ENCODE peak calls at places on chromosomes 16 and 17, in ten cellular contexts. One of them, this sample, is unnamed.

GRCh38 chr17:42233148-42233547 is 38.9 kb upstream of the GHDC start:
- DNase-seq in A549: no peak
- DNase-seq in transverse colon: no peak
- DNase-seq in heart right ventricle: no peak
- DNase-seq in AG04450: peak; percentile 21
- DNase-seq in ovary: no peak
- DNase-seq in ascending aorta: no peak
- DNase-seq in cardiac muscle cell: peak; percentile 70
- DNase-seq in left ventricle myocardium inferior: no peak
- DNase-seq in heart left ventricle: no peak
- DNase-seq in this sample: no peak

GRCh38 chr16:3879258-3879886 is 1.1 kb downstream of the CREBBP start:
- DNase-seq in cardiac muscle cell: no peak
- DNase-seq in AG04450: no peak
- DNase-seq in heart right ventricle: peak; percentile 28
- DNase-seq in left ventricle myocardium inferior: peak; percentile 36
- DNase-seq in heart left ventricle: peak; percentile 72
- DNase-seq in ascending aorta: no peak
- DNase-seq in A549: no peak
- DNase-seq in transverse colon: peak; percentile 25
- DNase-seq in ovary: no peak
- DNase-seq in this sample: peak; percentile 44

GRCh38 chr16:12062343-12063003 is 85.9 kb downstream of the SNX29 start:
- DNase-seq in heart left ventricle: peak; percentile 71
- DNase-seq in left ventricle myocardium inferior: peak; percentile 75
- DNase-seq in cardiac muscle cell: peak; percentile 88
- DNase-seq in heart right ventricle: peak; percentile 58
- DNase-seq in ovary: peak; percentile 63
- DNase-seq in AG04450: peak; percentile 43
- DNase-seq in A549: no peak
- DNase-seq in transverse colon: peak; percentile 65
- DNase-seq in ascending aorta: peak; percentile 89
- DNase-seq in this sample: peak; percentile 92

GRCh38 chr17:17231621-17232302 is 5.2 kb downstream of the FLCN start:
- DNase-seq in heart right ventricle: no peak
- DNase-seq in cardiac muscle cell: no peak
- DNase-seq in A549: no peak
- DNase-seq in transverse colon: peak; percentile 29
- DNase-seq in left ventricle myocardium inferior: no peak
- DNase-seq in AG04450: no peak
- DNase-seq in ovary: no peak
- DNase-seq in ascending aorta: no peak
- DNase-seq in heart left ventricle: no peak
- DNase-seq in this sample: no peak

GRCh38 chr17:21194210-21194609 is 19.8 kb downstream of the TMEM11 start:
- DNase-seq in left ventricle myocardium inferior: no peak
- DNase-seq in transverse colon: no peak
- DNase-seq in cardiac muscle cell: peak; percentile 17
- DNase-seq in heart left ventricle: no peak
- DNase-seq in ascending aorta: no peak
- DNase-seq in A549: no peak
- DNase-seq in heart right ventricle: peak; percentile 18
- DNase-seq in AG04450: no peak
- DNase-seq in ovary: no peak
- DNase-seq in this sample: no peak

GRCh38 chr16:6211644-6212043 is 1114.0 kb upstream of the EEF2KMT start:
- DNase-seq in cardiac muscle cell: no peak
- DNase-seq in ascending aorta: no peak
- DNase-seq in AG04450: no peak
- DNase-seq in heart left ventricle: no peak
- DNase-seq in A549: no peak
- DNase-seq in transverse colon: no peak
- DNase-seq in heart right ventricle: no peak
- DNase-seq in ovary: no peak
- DNase-seq in left ventricle myocardium inferior: no peak
- DNase-seq in this sample: no peak

GRCh38 chr16:22262460-22262859 is 34.7 kb upstream of the POLR3E start:
- DNase-seq in transverse colon: no peak
- DNase-seq in cardiac muscle cell: no peak
- DNase-seq in ovary: no peak
- DNase-seq in A549: no peak
- DNase-seq in left ventricle myocardium inferior: no peak
- DNase-seq in ascending aorta: no peak
- DNase-seq in heart right ventricle: no peak
- DNase-seq in heart left ventricle: no peak
- DNase-seq in AG04450: no peak
- DNase-seq in this sample: no peak

GRCh38 chr17:80930335-80931040 is 61.2 kb upstream of the CHMP6 start:
- DNase-seq in heart right ventricle: no peak
- DNase-seq in left ventricle myocardium inferior: no peak
- DNase-seq in cardiac muscle cell: no peak
- DNase-seq in ascending aorta: no peak
- DNase-seq in transverse colon: no peak
- DNase-seq in ovary: no peak
- DNase-seq in AG04450: no peak
- DNase-seq in heart left ventricle: no peak
- DNase-seq in A549: no peak
- DNase-seq in this sample: no peak

GRCh38 chr17:12519956-12520594 is 145.6 kb upstream of the MYOCD start:
- DNase-seq in AG04450: no peak
- DNase-seq in cardiac muscle cell: no peak
- DNase-seq in heart right ventricle: no peak
- DNase-seq in A549: peak; percentile 25
- DNase-seq in heart left ventricle: no peak
- DNase-seq in ascending aorta: no peak
- DNase-seq in transverse colon: no peak
- DNase-seq in left ventricle myocardium inferior: no peak
- DNase-seq in ovary: no peak
- DNase-seq in this sample: no peak

GRCh38 chr17:15273141-15273793 is 8.1 kb upstream of the PMP22 start:
- DNase-seq in cardiac muscle cell: peak; percentile 85
- DNase-seq in A549: peak; percentile 89
- DNase-seq in left ventricle myocardium inferior: no peak
- DNase-seq in AG04450: peak; percentile 90
- DNase-seq in ovary: no peak
- DNase-seq in heart left ventricle: no peak
- DNase-seq in transverse colon: no peak
- DNase-seq in heart right ventricle: no peak
- DNase-seq in ascending aorta: no peak
- DNase-seq in this sample: no peak

GRCh38 chr17:62109378-62109902 is 44.4 kb upstream of the MED13 start:
- DNase-seq in AG04450: peak; percentile 10
- DNase-seq in heart right ventricle: peak; percentile 4
- DNase-seq in left ventricle myocardium inferior: no peak
- DNase-seq in A549: peak; percentile 92
- DNase-seq in heart left ventricle: no peak
- DNase-seq in ascending aorta: no peak
- DNase-seq in transverse colon: peak; percentile 78
- DNase-seq in ovary: no peak
- DNase-seq in cardiac muscle cell: peak; percentile 65
- DNase-seq in this sample: no peak
- TF ChIP-seq CTCF in AG04450: peak; percentile 62
- TF ChIP-seq CTCF in heart right ventricle: peak; percentile 50
- TF ChIP-seq CTCF in left ventricle myocardium inferior: peak; percentile 30
- TF ChIP-seq CTCF in A549: peak; percentile 99
- TF ChIP-seq CTCF in heart left ventricle: peak; percentile 8
- TF ChIP-seq CTCF in ascending aorta: peak; percentile 35
- TF ChIP-seq CTCF in transverse colon: peak; percentile 75
- TF ChIP-seq CTCF in ovary: no peak
- TF ChIP-seq CTCF in cardiac muscle cell: peak; percentile 62
- TF ChIP-seq CTCF in this sample: no peak

GRCh38 chr16:85395913-85396878 is 216.9 kb upstream of the GSE1 start:
- DNase-seq in ascending aorta: no peak
- DNase-seq in heart right ventricle: no peak
- DNase-seq in AG04450: no peak
- DNase-seq in cardiac muscle cell: peak; percentile 48
- DNase-seq in left ventricle myocardium inferior: peak; percentile 23
- DNase-seq in ovary: no peak
- DNase-seq in A549: no peak
- DNase-seq in heart left ventricle: peak; percentile 80
- DNase-seq in transverse colon: no peak
- DNase-seq in this sample: no peak
- H3K27ac ChIP-seq in ascending aorta: peak overlapping the region; percentile 82
- H3K27ac ChIP-seq in heart right ventricle: peak overlapping the region; percentile 65
- H3K27ac ChIP-seq in AG04450: peak overlapping the region; percentile 85
- H3K27ac ChIP-seq in cardiac muscle cell: no peak overlapping the region
- H3K27ac ChIP-seq in left ventricle myocardium inferior: peak overlapping the region; percentile 71
- H3K27ac ChIP-seq in ovary: no peak overlapping the region
- H3K27ac ChIP-seq in A549: peak overlapping the region; percentile 58
- H3K27ac ChIP-seq in heart left ventricle: peak overlapping the region; percentile 37
- H3K27ac ChIP-seq in transverse colon: peak overlapping the region; percentile 73
- H3K27ac ChIP-seq in this sample: peak overlapping the region; percentile 46

DNA sequence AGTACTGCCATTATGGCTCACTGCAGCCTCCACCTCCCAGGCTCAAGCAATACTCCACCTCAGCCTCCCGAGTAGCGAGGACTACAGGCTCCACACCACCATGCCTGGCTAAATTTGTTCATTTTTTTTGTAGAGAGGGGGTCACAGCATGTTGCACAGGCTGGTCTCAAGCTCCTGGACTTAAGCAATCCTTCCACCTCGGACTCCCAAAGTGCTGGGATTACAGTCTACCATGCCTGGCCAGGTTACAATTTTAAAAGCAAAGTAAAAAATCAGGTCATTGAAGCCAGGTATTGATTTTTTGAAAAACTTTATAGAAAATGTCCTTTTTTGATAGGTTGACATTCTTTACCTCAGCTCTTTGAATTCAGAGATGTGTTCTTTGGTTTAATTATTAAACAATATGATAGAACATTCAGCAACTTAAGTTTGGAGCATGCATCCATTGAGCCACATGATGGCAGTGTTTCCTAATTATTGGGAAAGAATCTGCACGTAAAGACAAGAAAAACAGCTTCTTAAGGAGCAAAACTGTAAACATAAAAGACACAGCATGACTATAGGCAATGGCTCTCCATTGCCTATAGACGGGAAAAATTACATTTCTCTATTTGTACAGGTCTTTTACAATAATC is 1.7 kb upstream of the SLC16A11 start:
- DNase-seq in AG04450: peak; percentile 67
- DNase-seq in ascending aorta: no peak
- DNase-seq in ovary: peak; percentile 53
- DNase-seq in cardiac muscle cell: peak; percentile 89
- DNase-seq in left ventricle myocardium inferior: no peak
- DNase-seq in transverse colon: peak; percentile 63
- DNase-seq in A549: peak; percentile 91
- DNase-seq in heart right ventricle: no peak
- DNase-seq in heart left ventricle: no peak
- DNase-seq in this sample: no peak
- H3K4me3 ChIP-seq in AG04450: no peak overlapping the region
- H3K4me3 ChIP-seq in ascending aorta: no peak overlapping the region
- H3K4me3 ChIP-seq in ovary: no peak overlapping the region
- H3K4me3 ChIP-seq in cardiac muscle cell: peak overlapping the region; percentile 12
- H3K4me3 ChIP-seq in left ventricle myocardium inferior: peak overlapping the region; percentile 48
- H3K4me3 ChIP-seq in transverse colon: peak overlapping the region; percentile 41
- H3K4me3 ChIP-seq in A549: no peak overlapping the region
- H3K4me3 ChIP-seq in heart right ventricle: no peak overlapping the region
- H3K4me3 ChIP-seq in heart left ventricle: peak overlapping the region; percentile 27
- H3K4me3 ChIP-seq in this sample: peak overlapping the region; percentile 57

GRCh38 chr17:78391843-78392242 is 13.4 kb downstream of the PGS1 start:
- DNase-seq in AG04450: no peak
- DNase-seq in heart right ventricle: no peak
- DNase-seq in ascending aorta: no peak
- DNase-seq in transverse colon: no peak
- DNase-seq in heart left ventricle: no peak
- DNase-seq in left ventricle myocardium inferior: no peak
- DNase-seq in cardiac muscle cell: no peak
- DNase-seq in ovary: no peak
- DNase-seq in A549: peak; percentile 42
- DNase-seq in this sample: no peak

GRCh38 chr17:78391051-78391431 is 12.6 kb downstream of the PGS1 start:
- DNase-seq in ovary: no peak
- DNase-seq in transverse colon: no peak
- DNase-seq in cardiac muscle cell: no peak
- DNase-seq in heart right ventricle: no peak
- DNase-seq in A549: no peak
- DNase-seq in AG04450: no peak
- DNase-seq in heart left ventricle: no peak
- DNase-seq in left ventricle myocardium inferior: no peak
- DNase-seq in ascending aorta: no peak
- DNase-seq in this sample: no peak

GRCh38 chr17:78387982-78388941 is 9.8 kb downstream of the PGS1 start:
- DNase-seq in ascending aorta: no peak
- DNase-seq in left ventricle myocardium inferior: peak; percentile 43
- DNase-seq in heart left ventricle: no peak
- DNase-seq in ovary: no peak
- DNase-seq in transverse colon: peak; percentile 37
- DNase-seq in A549: no peak
- DNase-seq in heart right ventricle: peak; percentile 65
- DNase-seq in cardiac muscle cell: peak; percentile 68
- DNase-seq in AG04450: no peak
- DNase-seq in this sample: no peak

GRCh38 chr17:78392295-78392694 is 13.8 kb downstream of the PGS1 start:
- DNase-seq in ascending aorta: no peak
- DNase-seq in transverse colon: no peak
- DNase-seq in AG04450: no peak
- DNase-seq in ovary: no peak
- DNase-seq in heart left ventricle: no peak
- DNase-seq in A549: no peak
- DNase-seq in cardiac muscle cell: no peak
- DNase-seq in heart right ventricle: no peak
- DNase-seq in left ventricle myocardium inferior: no peak
- DNase-seq in this sample: no peak

GRCh38 chr17:78390241-78391050 is 12.0 kb downstream of the PGS1 start:
- DNase-seq in cardiac muscle cell: peak; percentile 91
- DNase-seq in transverse colon: no peak
- DNase-seq in left ventricle myocardium inferior: no peak
- DNase-seq in heart left ventricle: no peak
- DNase-seq in AG04450: peak; percentile 96
- DNase-seq in ascending aorta: no peak
- DNase-seq in heart right ventricle: peak; percentile 38
- DNase-seq in ovary: no peak
- DNase-seq in A549: peak; percentile 75
- DNase-seq in this sample: peak; percentile 61
- TF ChIP-seq CTCF in cardiac muscle cell: no peak
- TF ChIP-seq CTCF in transverse colon: no peak
- TF ChIP-seq CTCF in left ventricle myocardium inferior: no peak
- TF ChIP-seq CTCF in heart left ventricle: no peak
- TF ChIP-seq CTCF in AG04450: peak; percentile 18
- TF ChIP-seq CTCF in ascending aorta: no peak
- TF ChIP-seq CTCF in heart right ventricle: peak; percentile 13
- TF ChIP-seq CTCF in ovary: no peak
- TF ChIP-seq CTCF in A549: no peak
- TF ChIP-seq CTCF in this sample: peak; percentile 7